ENCODE peak calls at places on chromosome 14, in nine cellular contexts. M is heart left ventricle; C is colonic mucosa; P is cardiac muscle cell; E is DND-41; I is keratinocyte; Q is CD8-positive, alpha-beta T cell; A is Panc1; B is astrocyte. F is an unnamed sample. For H3K36me3, the result is how much of the 10 kb centered on the place peaks cover.

GRCh38 chr14:99797231-99797630 is 4.0 kb downstream of the EML1 start:
- DNase-seq in E (no peak), M (no peak), P (no peak), A (no peak), Q (no peak), C (no peak), I (no peak), B (no peak), F (no peak)

GRCh38 chr14:26173581-26173980 is 424.3 kb downstream of the NOVA1 start:
- DNase-seq in C (no peak), B (no peak), Q (no peak), E (no peak), I (no peak), M (no peak), A (no peak), P (no peak), F (no peak)

GRCh38 chr14:103384450-103385152 is 614 bp upstream of the MARK3 start:
- DNase-seq in M (no peak), C (peak), E (no peak), I (no peak), P (no peak), Q (no peak), B (no peak), A (no peak), F (no peak)

GRCh38 chr14:58677525-58677924 is 39.8 kb downstream of the DACT1 start:
- DNase-seq in I (no peak), M (no peak), P (no peak), E (no peak), Q (no peak), B (no peak), C (no peak), A (no peak), F (no peak)

GRCh38 chr14:26794731-26795130 is 196.9 kb upstream of the NOVA1 start:
- DNase-seq in C (no peak), I (no peak), Q (no peak), M (no peak), A (no peak), P (no peak), B (peak), E (no peak), F (no peak)

GRCh38 chr14:76465651-76466050 is 89.7 kb downstream of the ESRRB start:
- DNase-seq in A (no peak), Q (no peak), P (no peak), E (no peak), M (no peak), B (no peak), I (no peak), C (no peak), F (no peak)

GRCh38 chr14:81386379-81386778 is 13.7 kb downstream of the STON2 start:
- DNase-seq in P (no peak), I (no peak), E (no peak), M (no peak), Q (no peak), B (no peak), C (no peak), A (no peak), F (no peak)

GRCh38 chr14:41604793-41605534 is 1.7 kb upstream of the LRFN5 start:
- DNase-seq in A (no peak), Q (no peak), M (peak), B (peak), E (no peak), I (no peak), P (peak), C (peak), F (peak)

GRCh38 chr14:89280612-89281011 is 136.4 kb downstream of the FOXN3 start:
- DNase-seq in I (no peak), M (no peak), E (no peak), P (no peak), B (no peak), Q (no peak), A (no peak), C (no peak), F (no peak)

DNA sequence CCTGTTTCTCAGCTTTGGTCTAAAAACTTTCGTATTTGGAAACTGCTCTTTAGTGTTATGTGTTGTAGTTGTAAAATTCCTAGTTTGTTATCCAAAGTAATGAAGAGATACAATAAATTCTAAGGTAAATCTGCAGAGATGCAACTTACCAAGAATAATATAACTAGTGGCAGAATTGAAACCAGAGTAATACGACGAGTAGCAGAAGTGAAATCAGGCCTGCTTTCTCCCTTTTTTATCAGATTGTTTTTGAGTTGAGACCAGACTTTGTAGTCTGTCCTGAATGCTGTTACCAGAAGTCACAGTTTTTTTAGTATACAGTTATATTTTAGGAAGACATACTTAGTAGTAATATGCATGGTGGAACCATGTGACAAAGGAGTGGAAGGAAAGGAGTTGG is 12.5 kb downstream of the PAPOLA start:
- DNase-seq in P (no peak), E (no peak), A (no peak), B (no peak), Q (no peak), I (no peak), M (no peak), C (no peak), F (no peak)
- H3K4me3 ChIP-seq in P (no peak), E (no peak), A (no peak), B (no peak), Q (no peak), I (no peak), M (no peak), C (no peak), F (no peak)

GRCh38 chr14:105388110-105388951 is 10.0 kb upstream of the TEX22 start:
- DNase-seq in I (no peak), C (no peak), B (no peak), A (no peak), Q (no peak), M (peak), P (no peak), E (no peak), F (no peak)
- TF ChIP-seq CTCF in I (no peak), C (no peak), B (no peak), A (no peak), Q (no peak), M (no peak), P (no peak), E (no peak), F (no peak)

GRCh38 chr14:93201155-93201704 is 5.6 kb downstream of the GON7 start:
- DNase-seq in E (no peak), I (no peak), A (no peak), M (no peak), P (no peak), C (no peak), B (no peak), Q (no peak), F (no peak)

GRCh38 chr14:93199031-93199430 is 7.8 kb downstream of the GON7 start:
- DNase-seq in M (no peak), C (no peak), P (no peak), E (no peak), B (no peak), Q (no peak), A (no peak), I (no peak), F (no peak)

GRCh38 chr14:93200553-93200952 is 6.3 kb downstream of the GON7 start:
- DNase-seq in I (no peak), B (no peak), M (no peak), A (no peak), C (no peak), Q (no peak), E (no peak), P (no peak), F (no peak)

DNA sequence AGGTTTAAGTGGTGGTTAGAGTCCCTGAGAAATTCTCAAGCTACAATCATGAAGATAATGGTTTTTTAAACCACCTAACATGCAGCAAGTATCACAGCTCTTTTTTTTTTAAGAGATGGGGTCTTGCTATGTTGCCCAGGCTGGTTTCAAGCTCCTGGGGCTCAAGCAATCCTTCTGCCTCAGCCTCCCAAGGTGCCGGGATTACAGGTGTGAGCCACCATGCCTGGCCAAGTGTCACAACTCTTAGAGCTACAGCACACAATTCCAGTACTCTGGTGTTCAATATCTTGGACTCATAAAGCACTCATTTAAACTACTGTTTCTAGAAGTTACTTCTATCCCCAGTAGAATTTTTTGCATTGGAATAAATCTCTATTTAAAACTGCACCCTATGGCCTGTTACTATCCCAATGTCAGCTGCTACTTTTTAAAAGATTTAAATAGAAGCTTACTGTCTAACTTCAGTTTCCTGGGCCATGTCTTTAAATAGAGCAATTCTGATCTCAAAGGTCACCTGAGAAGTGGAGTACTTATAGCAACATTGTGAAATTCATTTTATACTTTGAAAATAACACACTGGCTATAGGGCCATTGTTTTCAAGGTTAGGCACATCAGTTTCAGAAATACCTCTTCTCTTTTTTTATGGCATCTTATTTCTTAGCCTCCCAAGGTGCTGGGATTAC is 10.3 kb downstream of the LYSET start:
- DNase-seq in A (no peak), C (no peak), B (no peak), P (no peak), E (no peak), I (no peak), Q (no peak), M (no peak), F (no peak)
- H3K36me3 ChIP-seq in A (under half), C (under half), B (under half), P (under half), E (under half), I (under half), Q (under half), M (under half), F (under half)

GRCh38 chr14:64705406-64706118 is 1.3 kb downstream of the PLEKHG3 start:
- DNase-seq in P (no peak), I (no peak), Q (no peak), C (peak), A (no peak), E (no peak), B (no peak), M (peak), F (no peak)

GRCh38 chr14:64707661-64708060 is 3.4 kb downstream of the PLEKHG3 start:
- DNase-seq in B (peak), P (no peak), I (peak), C (no peak), M (no peak), E (no peak), Q (no peak), A (peak), F (no peak)

GRCh38 chr14:64706119-64706465 is 1.9 kb downstream of the PLEKHG3 start:
- DNase-seq in M (no peak), A (no peak), I (no peak), Q (no peak), C (no peak), B (no peak), E (no peak), P (no peak), F (no peak)

GRCh38 chr14:64708148-64709004 is 4.2 kb downstream of the PLEKHG3 start:
- DNase-seq in Q (peak), B (peak), A (no peak), M (peak), P (peak), E (peak), I (peak), C (peak), F (no peak)

DNA sequence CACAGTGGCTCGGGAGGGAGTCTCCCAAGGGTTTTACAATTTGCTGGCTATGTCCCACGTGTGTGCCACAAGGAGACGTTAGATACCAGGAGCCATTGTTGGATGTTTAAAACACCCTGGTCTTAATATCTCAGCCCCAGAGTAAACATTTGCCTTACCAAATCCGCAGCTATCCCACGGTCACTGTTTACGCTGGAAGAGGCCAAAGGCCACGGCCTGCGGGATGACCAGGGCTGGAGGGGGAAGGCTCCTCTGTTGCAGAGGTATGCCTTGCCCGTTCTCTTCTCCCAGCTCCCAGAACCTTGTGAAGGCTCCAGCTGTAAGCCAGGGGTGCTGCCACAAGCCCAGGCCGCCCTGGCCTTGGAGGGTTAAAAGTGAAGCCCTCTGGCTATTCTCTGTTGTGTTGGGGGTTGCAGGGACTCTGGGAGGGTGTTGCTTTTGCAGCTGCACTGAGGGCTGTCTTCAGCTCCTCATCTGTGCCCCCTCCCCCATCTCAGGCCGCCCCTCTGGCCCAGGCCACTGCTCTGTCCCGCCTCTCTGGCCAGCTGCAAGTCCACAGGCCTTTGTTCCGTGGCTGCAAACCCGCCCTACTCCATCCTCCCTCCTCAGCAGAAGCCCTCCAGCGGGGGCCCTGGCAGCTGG is 2.4 kb downstream of the PLEKHG3 start:
- DNase-seq in M (peak), C (no peak), E (no peak), B (no peak), I (no peak), Q (no peak), P (no peak), A (no peak), F (no peak)
- H3K4me3 ChIP-seq in M (no peak), C (no peak), E (no peak), B (peak), I (peak), Q (no peak), P (no peak), A (peak), F (no peak)

GRCh38 chr14:38561657-38562056 is 305.8 kb upstream of the CLEC14A start:
- DNase-seq in M (no peak), C (no peak), Q (no peak), A (no peak), B (no peak), E (no peak), I (no peak), P (no peak), F (no peak)
- TF ChIP-seq CTCF in M (no peak), C (no peak), Q (no peak), A (no peak), B (no peak), E (no peak), I (no peak), P (no peak), F (no peak)